ENCODE peak calls at places on chromosomes 2 and 18, in seven cellular contexts. X, Y, U, E, B, D and G are unnamed samples.

GRCh38 chr2:8525582-8526402 is 156.1 kb upstream of the ID2 start:
- DNase-seq in X (no peak), U (peak), D (peak), B (no peak), E (peak), Y (peak), G (peak)

GRCh38 chr18:79258447-79258846 is 137.3 kb upstream of the NFATC1 start:
- DNase-seq in B (no peak), U (no peak), E (no peak), D (no peak), X (no peak), Y (peak), G (no peak)

GRCh38 chr2:219309278-219309677 is at the start of gene PTPRN:
- DNase-seq in E (no peak), U (no peak), B (no peak), Y (no peak), D (peak), X (peak), G (no peak)

GRCh38 chr2:234243871-234244565 is 193.5 kb downstream of the SPP2 start:
- DNase-seq in D (no peak), B (no peak), Y (no peak), U (no peak), X (no peak), E (no peak), G (no peak)

GRCh38 chr2:207531024-207531411 is 1.3 kb downstream of the CREB1 start:
- DNase-seq in E (no peak), B (peak), D (no peak), X (no peak), Y (no peak), U (no peak), G (no peak)

GRCh38 chr2:53403836-53404413 is 363.7 kb upstream of the CHAC2 start:
- DNase-seq in Y (no peak), U (peak), D (no peak), E (no peak), X (peak), B (no peak), G (no peak)

GRCh38 chr2:191298306-191298705 is 53.1 kb downstream of the MYO1B start:
- DNase-seq in D (no peak), U (no peak), E (no peak), Y (no peak), X (peak), B (no peak), G (no peak)

GRCh38 chr2:173159794-173160463 is 84.3 kb downstream of the MAP3K20 start:
- DNase-seq in Y (no peak), U (peak), E (peak), D (peak), B (no peak), X (peak), G (peak)

GRCh38 chr2:142008135-142008744 is 122.6 kb downstream of the LRP1B start:
- DNase-seq in D (no peak), U (no peak), X (peak), E (no peak), B (no peak), Y (no peak), G (no peak)

GRCh38 chr18:47422524-47422923 is 171.1 kb upstream of the SKOR2 start:
- DNase-seq in E (no peak), B (no peak), Y (no peak), D (no peak), X (peak), U (no peak), G (no peak)

GRCh38 chr2:82538590-82538989 is 1920.5 kb downstream of the SUCLG1 start:
- DNase-seq in Y (no peak), B (no peak), X (no peak), U (no peak), E (no peak), D (no peak), G (no peak)

GRCh38 chr18:77676901-77677300 is 427.3 kb downstream of the GALR1 start:
- DNase-seq in U (no peak), X (no peak), D (peak), E (no peak), Y (no peak), B (no peak), G (no peak)

GRCh38 chr2:29753676-29754444 is 167.5 kb downstream of the ALK start:
- DNase-seq in B (no peak), X (peak), D (no peak), Y (no peak), U (no peak), E (no peak), G (no peak)